ENCODE peak calls at places on chromosomes 11 and 22, in ten cellular contexts. One of them, this sample, is unnamed.
A peak's percentile ranks its signal among the peaks of the same experiment; 100 is the strongest.

GRCh38 chr22:21984793-21985192 is 2.2 kb upstream of the TOP3B start:
- DNase-seq in cardiac fibroblast: peak; percentile 34
- DNase-seq in H9: peak; percentile 83
- DNase-seq in HFF-Myc: no peak
- DNase-seq in bronchial epithelial cell: peak; percentile 18
- DNase-seq in heart right ventricle: no peak
- DNase-seq in HL-60: no peak
- DNase-seq in esophagus squamous epithelium: no peak
- DNase-seq in astrocyte of the spinal cord: no peak
- DNase-seq in A549: no peak
- DNase-seq in this sample: no peak

GRCh38 chr22:47138898-47139789 is 376.7 kb downstream of the TBC1D22A start:
- DNase-seq in cardiac fibroblast: no peak
- DNase-seq in H9: no peak
- DNase-seq in HFF-Myc: no peak
- DNase-seq in bronchial epithelial cell: no peak
- DNase-seq in heart right ventricle: no peak
- DNase-seq in HL-60: no peak
- DNase-seq in esophagus squamous epithelium: no peak
- DNase-seq in astrocyte of the spinal cord: no peak
- DNase-seq in A549: no peak
- DNase-seq in this sample: no peak

GRCh38 chr11:27229511-27230174 is 133.4 kb downstream of the CCDC34 start:
- DNase-seq in cardiac fibroblast: no peak
- DNase-seq in H9: no peak
- DNase-seq in HFF-Myc: no peak
- DNase-seq in bronchial epithelial cell: no peak
- DNase-seq in heart right ventricle: no peak
- DNase-seq in HL-60: no peak
- DNase-seq in esophagus squamous epithelium: no peak
- DNase-seq in astrocyte of the spinal cord: no peak
- DNase-seq in A549: no peak
- DNase-seq in this sample: no peak

GRCh38 chr11:114053406-114053805 is 6.1 kb upstream of the ZBTB16 start:
- DNase-seq in cardiac fibroblast: no peak
- DNase-seq in H9: no peak
- DNase-seq in HFF-Myc: no peak
- DNase-seq in bronchial epithelial cell: no peak
- DNase-seq in heart right ventricle: no peak
- DNase-seq in HL-60: no peak
- DNase-seq in esophagus squamous epithelium: no peak
- DNase-seq in astrocyte of the spinal cord: no peak
- DNase-seq in A549: no peak
- DNase-seq in this sample: no peak

GRCh38 chr11:28049338-28050216 is 58.4 kb downstream of the KIF18A start:
- DNase-seq in cardiac fibroblast: peak; percentile 6
- DNase-seq in H9: no peak
- DNase-seq in HFF-Myc: peak; percentile 66
- DNase-seq in bronchial epithelial cell: peak; percentile 38
- DNase-seq in heart right ventricle: no peak
- DNase-seq in HL-60: no peak
- DNase-seq in esophagus squamous epithelium: no peak
- DNase-seq in astrocyte of the spinal cord: peak; percentile 39
- DNase-seq in A549: peak; percentile 8
- DNase-seq in this sample: no peak

GRCh38 chr22:28703436-28703835 is 23.8 kb upstream of the TTC28 start:
- DNase-seq in cardiac fibroblast: peak; percentile 8
- DNase-seq in H9: no peak
- DNase-seq in HFF-Myc: no peak
- DNase-seq in bronchial epithelial cell: no peak
- DNase-seq in heart right ventricle: no peak
- DNase-seq in HL-60: no peak
- DNase-seq in esophagus squamous epithelium: no peak
- DNase-seq in astrocyte of the spinal cord: no peak
- DNase-seq in A549: no peak
- DNase-seq in this sample: no peak

GRCh38 chr22:28925916-28926315 is 42.5 kb downstream of the ZNRF3 start:
- DNase-seq in cardiac fibroblast: no peak
- DNase-seq in H9: peak; percentile 52
- DNase-seq in HFF-Myc: no peak
- DNase-seq in bronchial epithelial cell: no peak
- DNase-seq in heart right ventricle: no peak
- DNase-seq in HL-60: no peak
- DNase-seq in esophagus squamous epithelium: no peak
- DNase-seq in astrocyte of the spinal cord: no peak
- DNase-seq in A549: no peak
- DNase-seq in this sample: no peak

GRCh38 chr11:125165111-125165663 is 636 bp downstream of the PKNOX2 start:
- DNase-seq in cardiac fibroblast: no peak
- DNase-seq in H9: no peak
- DNase-seq in HFF-Myc: no peak
- DNase-seq in bronchial epithelial cell: no peak
- DNase-seq in heart right ventricle: no peak
- DNase-seq in HL-60: no peak
- DNase-seq in esophagus squamous epithelium: no peak
- DNase-seq in astrocyte of the spinal cord: peak; percentile 51
- DNase-seq in A549: peak; percentile 21
- DNase-seq in this sample: no peak

GRCh38 chr22:19870153-19871022 is 15.7 kb upstream of the GNB1L start:
- DNase-seq in cardiac fibroblast: no peak
- DNase-seq in H9: peak; percentile 26
- DNase-seq in HFF-Myc: no peak
- DNase-seq in bronchial epithelial cell: no peak
- DNase-seq in heart right ventricle: no peak
- DNase-seq in HL-60: no peak
- DNase-seq in esophagus squamous epithelium: no peak
- DNase-seq in astrocyte of the spinal cord: no peak
- DNase-seq in A549: no peak
- DNase-seq in this sample: peak; percentile 65

GRCh38 chr11:100403817-100404216 is 283.3 kb upstream of the ARHGAP42 start:
- DNase-seq in cardiac fibroblast: peak; percentile 15
- DNase-seq in H9: no peak
- DNase-seq in HFF-Myc: no peak
- DNase-seq in bronchial epithelial cell: no peak
- DNase-seq in heart right ventricle: no peak
- DNase-seq in HL-60: no peak
- DNase-seq in esophagus squamous epithelium: no peak
- DNase-seq in astrocyte of the spinal cord: peak; percentile 60
- DNase-seq in A549: no peak
- DNase-seq in this sample: no peak

GRCh38 chr11:102010776-102011500 is 36.3 kb upstream of the CFAP300 start:
- DNase-seq in cardiac fibroblast: peak; percentile 79
- DNase-seq in H9: peak; percentile 87
- DNase-seq in HFF-Myc: peak; percentile 63
- DNase-seq in bronchial epithelial cell: peak; percentile 91
- DNase-seq in heart right ventricle: peak; percentile 34
- DNase-seq in HL-60: no peak
- DNase-seq in esophagus squamous epithelium: no peak
- DNase-seq in astrocyte of the spinal cord: peak; percentile 82
- DNase-seq in A549: peak; percentile 79
- DNase-seq in this sample: no peak

GRCh38 chr11:118909619-118910308 is 16.0 kb downstream of the BCL9L start:
- DNase-seq in cardiac fibroblast: no peak
- DNase-seq in H9: peak; percentile 53
- DNase-seq in HFF-Myc: no peak
- DNase-seq in bronchial epithelial cell: no peak
- DNase-seq in heart right ventricle: no peak
- DNase-seq in HL-60: no peak
- DNase-seq in esophagus squamous epithelium: no peak
- DNase-seq in astrocyte of the spinal cord: peak; percentile 33
- DNase-seq in A549: no peak
- DNase-seq in this sample: no peak

DNA sequence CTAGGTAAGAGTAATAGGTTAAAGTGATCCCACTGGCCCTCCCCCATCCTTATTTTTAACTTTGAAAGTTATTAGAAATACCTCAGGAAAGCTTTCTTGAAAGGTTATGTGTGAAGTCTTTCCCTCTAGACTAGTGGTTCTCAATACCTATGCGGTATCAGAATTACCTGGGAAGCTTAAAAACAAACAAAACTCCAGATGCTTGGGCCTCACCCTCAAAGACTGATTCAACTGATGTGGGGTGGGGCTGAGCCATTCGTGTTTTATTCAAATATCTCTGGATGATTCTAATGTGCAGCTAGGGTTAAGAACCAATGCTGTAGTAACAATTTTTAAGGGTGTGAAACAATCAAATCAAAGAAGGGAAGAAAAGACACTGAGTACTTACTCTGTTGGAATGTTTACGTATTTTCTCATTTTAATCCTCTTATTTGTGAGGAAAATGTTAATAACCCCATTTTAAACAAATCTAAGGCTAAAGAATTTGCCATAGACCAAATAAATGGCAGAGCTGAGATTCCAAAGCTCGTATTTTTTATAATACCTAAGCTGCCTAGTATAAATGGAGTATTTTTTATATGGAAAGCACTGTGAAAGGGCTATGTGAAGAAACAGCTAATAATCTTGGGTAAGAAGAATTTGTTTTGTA is 47.6 kb downstream of the PLEKHB1 start:
- DNase-seq in cardiac fibroblast: no peak
- DNase-seq in H9: no peak
- DNase-seq in HFF-Myc: no peak
- DNase-seq in bronchial epithelial cell: no peak
- DNase-seq in heart right ventricle: no peak
- DNase-seq in HL-60: no peak
- DNase-seq in esophagus squamous epithelium: no peak
- DNase-seq in astrocyte of the spinal cord: no peak
- DNase-seq in A549: no peak
- DNase-seq in this sample: no peak
- TF ChIP-seq CTCF in cardiac fibroblast: no peak
- TF ChIP-seq CTCF in H9: no peak
- TF ChIP-seq CTCF in HFF-Myc: no peak
- TF ChIP-seq CTCF in bronchial epithelial cell: no peak
- TF ChIP-seq CTCF in heart right ventricle: no peak
- TF ChIP-seq CTCF in HL-60: no peak
- TF ChIP-seq CTCF in esophagus squamous epithelium: no peak
- TF ChIP-seq CTCF in astrocyte of the spinal cord: no peak
- TF ChIP-seq CTCF in A549: no peak
- TF ChIP-seq CTCF in this sample: no peak

GRCh38 chr11:59918494-59918893 is 19.7 kb upstream of the OOSP1 start:
- DNase-seq in cardiac fibroblast: peak; percentile 45
- DNase-seq in H9: no peak
- DNase-seq in HFF-Myc: no peak
- DNase-seq in bronchial epithelial cell: peak; percentile 12
- DNase-seq in heart right ventricle: no peak
- DNase-seq in HL-60: no peak
- DNase-seq in esophagus squamous epithelium: no peak
- DNase-seq in astrocyte of the spinal cord: no peak
- DNase-seq in A549: no peak
- DNase-seq in this sample: no peak

GRCh38 chr11:59923813-59924212 is 14.4 kb upstream of the OOSP1 start:
- DNase-seq in cardiac fibroblast: peak; percentile 3
- DNase-seq in H9: no peak
- DNase-seq in HFF-Myc: no peak
- DNase-seq in bronchial epithelial cell: no peak
- DNase-seq in heart right ventricle: no peak
- DNase-seq in HL-60: no peak
- DNase-seq in esophagus squamous epithelium: no peak
- DNase-seq in astrocyte of the spinal cord: peak; percentile 12
- DNase-seq in A549: no peak
- DNase-seq in this sample: no peak

GRCh38 chr11:59918987-59919589 is 19.1 kb upstream of the OOSP1 start:
- DNase-seq in cardiac fibroblast: peak; percentile 55
- DNase-seq in H9: no peak
- DNase-seq in HFF-Myc: no peak
- DNase-seq in bronchial epithelial cell: peak; percentile 67
- DNase-seq in heart right ventricle: no peak
- DNase-seq in HL-60: peak; percentile 56
- DNase-seq in esophagus squamous epithelium: no peak
- DNase-seq in astrocyte of the spinal cord: peak; percentile 38
- DNase-seq in A549: peak; percentile 15
- DNase-seq in this sample: no peak
- TF ChIP-seq CTCF in cardiac fibroblast: peak; percentile 65
- TF ChIP-seq CTCF in H9: peak; percentile 82
- TF ChIP-seq CTCF in HFF-Myc: no peak
- TF ChIP-seq CTCF in bronchial epithelial cell: peak; percentile 39
- TF ChIP-seq CTCF in heart right ventricle: no peak
- TF ChIP-seq CTCF in HL-60: peak; percentile 1
- TF ChIP-seq CTCF in esophagus squamous epithelium: no peak
- TF ChIP-seq CTCF in astrocyte of the spinal cord: peak; percentile 48
- TF ChIP-seq CTCF in A549: peak; percentile 45
- TF ChIP-seq CTCF in this sample: peak; percentile 71

GRCh38 chr11:944711-945470 is 19.2 kb downstream of the AP2A2 start:
- DNase-seq in cardiac fibroblast: peak; percentile 45
- DNase-seq in H9: peak; percentile 89
- DNase-seq in HFF-Myc: no peak
- DNase-seq in bronchial epithelial cell: no peak
- DNase-seq in heart right ventricle: no peak
- DNase-seq in HL-60: no peak
- DNase-seq in esophagus squamous epithelium: no peak
- DNase-seq in astrocyte of the spinal cord: peak; percentile 40
- DNase-seq in A549: no peak
- DNase-seq in this sample: no peak
- TF ChIP-seq CTCF in cardiac fibroblast: peak; percentile 12
- TF ChIP-seq CTCF in H9: peak; percentile 42
- TF ChIP-seq CTCF in HFF-Myc: no peak
- TF ChIP-seq CTCF in bronchial epithelial cell: no peak
- TF ChIP-seq CTCF in heart right ventricle: no peak
- TF ChIP-seq CTCF in HL-60: no peak
- TF ChIP-seq CTCF in esophagus squamous epithelium: no peak
- TF ChIP-seq CTCF in astrocyte of the spinal cord: peak; percentile 45
- TF ChIP-seq CTCF in A549: peak; percentile 16
- TF ChIP-seq CTCF in this sample: no peak

GRCh38 chr11:67638535-67639437 is 777 bp downstream of the TBX10 start:
- DNase-seq in cardiac fibroblast: no peak
- DNase-seq in H9: peak; percentile 23
- DNase-seq in HFF-Myc: no peak
- DNase-seq in bronchial epithelial cell: no peak
- DNase-seq in heart right ventricle: no peak
- DNase-seq in HL-60: no peak
- DNase-seq in esophagus squamous epithelium: no peak
- DNase-seq in astrocyte of the spinal cord: no peak
- DNase-seq in A549: no peak
- DNase-seq in this sample: peak; percentile 64

GRCh38 chr11:67639438-67639859 is at the start of gene TBX10:
- DNase-seq in cardiac fibroblast: no peak
- DNase-seq in H9: peak; percentile 28
- DNase-seq in HFF-Myc: no peak
- DNase-seq in bronchial epithelial cell: no peak
- DNase-seq in heart right ventricle: no peak
- DNase-seq in HL-60: no peak
- DNase-seq in esophagus squamous epithelium: no peak
- DNase-seq in astrocyte of the spinal cord: no peak
- DNase-seq in A549: no peak
- DNase-seq in this sample: no peak

GRCh38 chr11:67640758-67641113 is 1.2 kb upstream of the TBX10 start:
- DNase-seq in cardiac fibroblast: no peak
- DNase-seq in H9: no peak
- DNase-seq in HFF-Myc: no peak
- DNase-seq in bronchial epithelial cell: no peak
- DNase-seq in heart right ventricle: no peak
- DNase-seq in HL-60: no peak
- DNase-seq in esophagus squamous epithelium: no peak
- DNase-seq in astrocyte of the spinal cord: no peak
- DNase-seq in A549: no peak
- DNase-seq in this sample: no peak

GRCh38 chr11:67641302-67642147 is 2.0 kb upstream of the TBX10 start:
- DNase-seq in cardiac fibroblast: no peak
- DNase-seq in H9: no peak
- DNase-seq in HFF-Myc: no peak
- DNase-seq in bronchial epithelial cell: no peak
- DNase-seq in heart right ventricle: no peak
- DNase-seq in HL-60: no peak
- DNase-seq in esophagus squamous epithelium: no peak
- DNase-seq in astrocyte of the spinal cord: no peak
- DNase-seq in A549: no peak
- DNase-seq in this sample: peak; percentile 62

GRCh38 chr11:67640021-67640757 is 626 bp upstream of the TBX10 start:
- DNase-seq in cardiac fibroblast: peak; percentile 60
- DNase-seq in H9: peak; percentile 84
- DNase-seq in HFF-Myc: no peak
- DNase-seq in bronchial epithelial cell: peak; percentile 23
- DNase-seq in heart right ventricle: peak; percentile 48
- DNase-seq in HL-60: peak; percentile 73
- DNase-seq in esophagus squamous epithelium: no peak
- DNase-seq in astrocyte of the spinal cord: peak; percentile 8
- DNase-seq in A549: peak; percentile 77
- DNase-seq in this sample: peak; percentile 72
- TF ChIP-seq CTCF in cardiac fibroblast: peak; percentile 78
- TF ChIP-seq CTCF in H9: peak; percentile 84
- TF ChIP-seq CTCF in HFF-Myc: peak; percentile 64
- TF ChIP-seq CTCF in bronchial epithelial cell: peak; percentile 89
- TF ChIP-seq CTCF in heart right ventricle: peak; percentile 16
- TF ChIP-seq CTCF in HL-60: peak; percentile 56
- TF ChIP-seq CTCF in esophagus squamous epithelium: peak; percentile 60
- TF ChIP-seq CTCF in astrocyte of the spinal cord: peak; percentile 73
- TF ChIP-seq CTCF in A549: peak; percentile 61
- TF ChIP-seq CTCF in this sample: peak; percentile 79